ENCODE peak calls at places on chromosomes 3 and 15, in four cellular contexts. One of them, this sample, is unnamed.

GRCh38 chr3:123447749-123448502 is 964 bp downstream of the ADCY5 start:
- DNase-seq in AG09309: no peak
- DNase-seq in AG09319: no peak
- DNase-seq in lower leg skin: no peak
- DNase-seq in this sample: peak; percentile 76

GRCh38 chr3:23923786-23924185 is 6.9 kb downstream of the RPL15 start:
- DNase-seq in AG09309: no peak
- DNase-seq in AG09319: peak; percentile 23
- DNase-seq in lower leg skin: no peak
- DNase-seq in this sample: no peak

GRCh38 chr3:31472479-31473390 is 60.0 kb upstream of the STT3B start:
- DNase-seq in AG09309: no peak
- DNase-seq in AG09319: no peak
- DNase-seq in lower leg skin: no peak
- DNase-seq in this sample: no peak

GRCh38 chr3:74137790-74138189 is 476.7 kb downstream of the CNTN3 start:
- DNase-seq in AG09309: no peak
- DNase-seq in AG09319: no peak
- DNase-seq in lower leg skin: no peak
- DNase-seq in this sample: no peak

GRCh38 chr3:130081371-130081881 is at the start of gene ALG1L2:
- DNase-seq in AG09309: no peak
- DNase-seq in AG09319: no peak
- DNase-seq in lower leg skin: no peak
- DNase-seq in this sample: no peak

GRCh38 chr15:72319360-72319984 is 485 bp downstream of the CELF6 start:
- DNase-seq in AG09309: no peak
- DNase-seq in AG09319: no peak
- DNase-seq in lower leg skin: no peak
- DNase-seq in this sample: peak; percentile 86

GRCh38 chr3:46897829-46898320 is 20.4 kb downstream of the PTH1R start:
- DNase-seq in AG09309: no peak
- DNase-seq in AG09319: no peak
- DNase-seq in lower leg skin: no peak
- DNase-seq in this sample: no peak

GRCh38 chr15:43258781-43259180 is 7.9 kb downstream of the TGM5 start:
- DNase-seq in AG09309: no peak
- DNase-seq in AG09319: no peak
- DNase-seq in lower leg skin: no peak
- DNase-seq in this sample: no peak

GRCh38 chr3:129114455-129114854 is 7.1 kb downstream of the RAB43 start:
- DNase-seq in AG09309: no peak
- DNase-seq in AG09319: no peak
- DNase-seq in lower leg skin: no peak
- DNase-seq in this sample: no peak

GRCh38 chr3:114643342-114643741 is 349.5 kb downstream of the TIGIT start:
- DNase-seq in AG09309: no peak
- DNase-seq in AG09319: no peak
- DNase-seq in lower leg skin: no peak
- DNase-seq in this sample: no peak

GRCh38 chr3:156918746-156919145 is 92.6 kb downstream of the LEKR1 start:
- DNase-seq in AG09309: no peak
- DNase-seq in AG09319: no peak
- DNase-seq in lower leg skin: no peak
- DNase-seq in this sample: no peak

GRCh38 chr15:87877114-87877810 is 379.3 kb downstream of the NTRK3 start:
- DNase-seq in AG09309: no peak
- DNase-seq in AG09319: no peak
- DNase-seq in lower leg skin: no peak
- DNase-seq in this sample: no peak

GRCh38 chr15:48283361-48284157 is 47.7 kb upstream of the DUT start:
- DNase-seq in AG09309: no peak
- DNase-seq in AG09319: no peak
- DNase-seq in lower leg skin: no peak
- DNase-seq in this sample: no peak

GRCh38 chr3:139846729-139847128 is 88.3 kb upstream of the CLSTN2 start:
- DNase-seq in AG09309: no peak
- DNase-seq in AG09319: no peak
- DNase-seq in lower leg skin: no peak
- DNase-seq in this sample: no peak

GRCh38 chr3:181709537-181710279 is 2.0 kb upstream of the SOX2 start:
- DNase-seq in AG09309: no peak
- DNase-seq in AG09319: peak; percentile 23
- DNase-seq in lower leg skin: peak; percentile 64
- DNase-seq in this sample: peak; percentile 81

GRCh38 chr3:6779140-6779539 is 81.8 kb upstream of the GRM7 start:
- DNase-seq in AG09309: no peak
- DNase-seq in AG09319: no peak
- DNase-seq in lower leg skin: no peak
- DNase-seq in this sample: no peak

GRCh38 chr3:23940775-23941174 is 4.3 kb upstream of the NR1D2 start:
- DNase-seq in AG09309: no peak
- DNase-seq in AG09319: no peak
- DNase-seq in lower leg skin: no peak
- DNase-seq in this sample: no peak

GRCh38 chr15:73959801-73960200 is 32.3 kb downstream of the STOML1 start:
- DNase-seq in AG09309: no peak
- DNase-seq in AG09319: no peak
- DNase-seq in lower leg skin: no peak
- DNase-seq in this sample: no peak

GRCh38 chr3:31422237-31422636 is 110.5 kb upstream of the STT3B start:
- DNase-seq in AG09309: no peak
- DNase-seq in AG09319: no peak
- DNase-seq in lower leg skin: no peak
- DNase-seq in this sample: no peak

GRCh38 chr3:98240133-98240532 is 23.9 kb upstream of the OR5H6 start:
- DNase-seq in AG09309: no peak
- DNase-seq in AG09319: no peak
- DNase-seq in lower leg skin: no peak
- DNase-seq in this sample: no peak

GRCh38 chr3:150439657-150440056 is 31.6 kb downstream of the TSC22D2 start:
- DNase-seq in AG09309: no peak
- DNase-seq in AG09319: no peak
- DNase-seq in lower leg skin: no peak
- DNase-seq in this sample: no peak

GRCh38 chr3:194270627-194271458 is 80.3 kb downstream of the CPN2 start:
- DNase-seq in AG09309: no peak
- DNase-seq in AG09319: no peak
- DNase-seq in lower leg skin: peak; percentile 91
- DNase-seq in this sample: no peak

GRCh38 chr3:112352720-112353119 is 19.8 kb downstream of the CD200 start:
- DNase-seq in AG09309: no peak
- DNase-seq in AG09319: no peak
- DNase-seq in lower leg skin: no peak
- DNase-seq in this sample: no peak

GRCh38 chr15:49686626-49687025 is 65.8 kb downstream of the DTWD1 start:
- DNase-seq in AG09309: no peak
- DNase-seq in AG09319: no peak
- DNase-seq in lower leg skin: no peak
- DNase-seq in this sample: no peak

GRCh38 chr3:178736300-178736699 is 200.1 kb downstream of the KCNMB2 start:
- DNase-seq in AG09309: no peak
- DNase-seq in AG09319: no peak
- DNase-seq in lower leg skin: no peak
- DNase-seq in this sample: no peak

GRCh38 chr15:65922621-65923020 is 53.3 kb downstream of the RAB11A start:
- DNase-seq in AG09309: no peak
- DNase-seq in AG09319: no peak
- DNase-seq in lower leg skin: no peak
- DNase-seq in this sample: no peak

GRCh38 chr3:50267280-50267913 is 1.6 kb upstream of the SEMA3B start:
- DNase-seq in AG09309: no peak
- DNase-seq in AG09319: no peak
- DNase-seq in lower leg skin: no peak
- DNase-seq in this sample: no peak

GRCh38 chr3:4976109-4976508 is 3.1 kb upstream of the BHLHE40 start:
- DNase-seq in AG09309: no peak
- DNase-seq in AG09319: no peak
- DNase-seq in lower leg skin: no peak
- DNase-seq in this sample: no peak

GRCh38 chr3:59573911-59574310 is 524.1 kb upstream of the CFAP20DC start:
- DNase-seq in AG09309: peak; percentile 52
- DNase-seq in AG09319: peak; percentile 78
- DNase-seq in lower leg skin: peak; percentile 70
- DNase-seq in this sample: no peak

GRCh38 chr3:133531981-133532380 is 41.5 kb upstream of the CDV3 start:
- DNase-seq in AG09309: peak; percentile 53
- DNase-seq in AG09319: peak; percentile 39
- DNase-seq in lower leg skin: no peak
- DNase-seq in this sample: no peak

GRCh38 chr15:81752149-81752942 is 293.5 kb downstream of the MEX3B start:
- DNase-seq in AG09309: no peak
- DNase-seq in AG09319: no peak
- DNase-seq in lower leg skin: peak; percentile 75
- DNase-seq in this sample: no peak

GRCh38 chr3:24128195-24129005 is 183.3 kb downstream of the NR1D2 start:
- DNase-seq in AG09309: peak; percentile 80
- DNase-seq in AG09319: peak; percentile 97
- DNase-seq in lower leg skin: no peak
- DNase-seq in this sample: no peak

GRCh38 chr15:79122943-79123342 is 32.4 kb upstream of the RASGRF1 start:
- DNase-seq in AG09309: no peak
- DNase-seq in AG09319: no peak
- DNase-seq in lower leg skin: no peak
- DNase-seq in this sample: no peak

DNA sequence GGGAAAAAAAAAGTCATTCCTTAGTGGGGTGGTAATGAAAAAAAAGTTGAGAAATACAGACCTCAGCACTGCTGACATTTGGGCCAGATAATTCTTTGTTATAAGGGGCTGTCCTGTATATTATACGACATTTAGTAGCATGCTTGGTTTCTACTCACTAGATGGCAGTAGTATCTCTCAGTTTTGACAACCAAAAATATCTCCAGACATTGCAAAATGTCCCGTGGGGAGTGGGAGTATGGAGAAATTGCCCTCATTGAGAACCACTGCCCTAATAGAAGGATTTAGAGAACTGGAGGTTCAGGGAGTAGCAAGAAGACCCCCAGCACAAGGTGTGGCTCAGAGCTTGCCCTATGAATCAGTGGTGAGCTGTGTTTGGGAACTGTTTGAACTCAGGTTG is 28.6 kb upstream of the TEX264 start:
- DNase-seq in AG09309: no peak
- DNase-seq in AG09319: no peak
- DNase-seq in lower leg skin: no peak
- DNase-seq in this sample: no peak
- TF ChIP-seq CTCF in AG09309: peak; percentile 34
- TF ChIP-seq CTCF in AG09319: peak; percentile 16
- TF ChIP-seq CTCF in lower leg skin: no peak
- TF ChIP-seq CTCF in this sample: peak; percentile 57

DNA sequence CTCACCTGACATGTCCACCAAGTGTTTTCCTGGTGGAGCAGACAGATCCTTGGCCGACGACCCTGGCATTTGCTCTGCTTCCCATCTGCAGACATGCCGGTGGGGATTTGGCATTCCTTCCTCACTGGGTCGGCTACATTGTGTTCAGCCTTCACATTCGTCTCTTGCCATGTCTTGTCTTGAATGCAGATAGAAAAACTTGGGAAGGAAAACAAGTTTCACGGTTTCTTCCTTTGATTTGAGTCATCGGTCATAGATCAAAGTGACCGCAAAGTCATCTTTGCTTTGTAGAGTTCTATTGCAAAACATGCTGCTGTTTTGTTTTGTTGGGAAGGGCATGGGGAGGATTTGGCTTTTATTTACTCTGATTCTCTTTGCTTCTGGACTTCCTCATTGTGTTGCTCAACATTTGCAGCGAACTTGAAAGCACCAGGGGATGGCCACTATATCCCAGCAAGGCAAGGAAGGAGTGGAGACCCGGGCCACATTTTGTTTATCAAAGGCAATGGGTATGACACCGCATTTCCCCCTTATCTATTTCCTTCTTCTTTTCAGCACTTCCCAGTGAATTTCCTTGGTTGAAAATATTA is 321.3 kb downstream of the CACNA2D3 start:
- DNase-seq in AG09309: no peak
- DNase-seq in AG09319: no peak
- DNase-seq in lower leg skin: peak; percentile 26
- DNase-seq in this sample: no peak
- TF ChIP-seq CTCF in AG09309: no peak
- TF ChIP-seq CTCF in AG09319: no peak
- TF ChIP-seq CTCF in lower leg skin: no peak
- TF ChIP-seq CTCF in this sample: no peak

GRCh38 chr3:95341314-95341713 is 1278.5 kb downstream of the NSUN3 start:
- DNase-seq in AG09309: no peak
- DNase-seq in AG09319: no peak
- DNase-seq in lower leg skin: no peak
- DNase-seq in this sample: no peak

GRCh38 chr3:95334461-95334860 is 1271.6 kb downstream of the NSUN3 start:
- DNase-seq in AG09309: no peak
- DNase-seq in AG09319: no peak
- DNase-seq in lower leg skin: no peak
- DNase-seq in this sample: no peak

GRCh38 chr3:95333826-95334225 is 1271.0 kb downstream of the NSUN3 start:
- DNase-seq in AG09309: no peak
- DNase-seq in AG09319: no peak
- DNase-seq in lower leg skin: no peak
- DNase-seq in this sample: no peak

GRCh38 chr3:95343228-95343627 is 1280.4 kb downstream of the NSUN3 start:
- DNase-seq in AG09309: no peak
- DNase-seq in AG09319: no peak
- DNase-seq in lower leg skin: no peak
- DNase-seq in this sample: no peak

GRCh38 chr3:95338446-95338845 is 1275.6 kb downstream of the NSUN3 start:
- DNase-seq in AG09309: no peak
- DNase-seq in AG09319: no peak
- DNase-seq in lower leg skin: no peak
- DNase-seq in this sample: no peak
- TF ChIP-seq CTCF in AG09309: no peak
- TF ChIP-seq CTCF in AG09319: no peak
- TF ChIP-seq CTCF in lower leg skin: no peak
- TF ChIP-seq CTCF in this sample: no peak

GRCh38 chr3:152937234-152937633 is 102.3 kb downstream of the P2RY1 start:
- DNase-seq in AG09309: no peak
- DNase-seq in AG09319: no peak
- DNase-seq in lower leg skin: no peak
- DNase-seq in this sample: no peak
- TF ChIP-seq CTCF in AG09309: no peak
- TF ChIP-seq CTCF in AG09319: peak; percentile 10
- TF ChIP-seq CTCF in lower leg skin: no peak
- TF ChIP-seq CTCF in this sample: peak; percentile 43

DNA sequence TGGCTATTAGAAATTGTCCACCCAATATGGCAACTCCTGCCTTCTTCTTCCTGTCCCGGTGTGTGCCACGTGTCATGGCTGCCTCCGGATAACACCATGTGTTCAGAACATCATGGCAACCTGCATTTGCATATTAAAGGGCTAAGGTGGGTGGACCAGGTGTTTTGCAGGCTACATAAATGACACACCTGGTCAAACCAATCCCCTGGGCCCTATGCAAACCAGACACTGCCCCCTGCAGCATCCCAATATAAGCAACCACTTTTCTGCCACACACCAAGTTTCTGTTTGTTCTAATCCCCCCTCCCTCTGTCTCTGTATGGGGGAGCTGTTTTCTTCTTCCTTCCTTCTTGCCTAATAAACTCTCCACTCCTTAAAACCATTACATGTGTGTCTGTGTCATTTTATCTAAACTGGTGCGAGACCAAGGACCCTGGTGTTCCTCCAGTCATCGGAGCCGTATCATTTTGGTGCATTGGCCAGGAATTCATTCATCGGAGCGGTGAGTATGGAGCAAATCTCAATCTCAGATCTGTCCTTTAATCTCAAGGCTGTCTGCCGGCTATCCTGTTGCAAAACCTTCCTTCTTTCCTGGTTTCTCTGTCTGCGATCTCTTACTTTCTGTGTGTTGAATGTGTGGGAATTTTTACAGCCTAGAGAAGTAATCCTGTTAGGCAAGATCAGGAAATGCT is 44.5 kb downstream of the NCEH1 start:
- DNase-seq in AG09309: no peak
- DNase-seq in AG09319: no peak
- DNase-seq in lower leg skin: no peak
- DNase-seq in this sample: no peak
- TF ChIP-seq CTCF in AG09309: peak; percentile 26
- TF ChIP-seq CTCF in AG09319: peak; percentile 20
- TF ChIP-seq CTCF in lower leg skin: no peak
- TF ChIP-seq CTCF in this sample: no peak